ENCODE peak calls at places on chromosomes 4 and X, in nine cellular contexts. One of them, this sample, is unnamed.
A peak's percentile ranks its signal among the peaks of the same experiment; 100 is the strongest.

GRCh38 chr4:184142121-184143000 is 75.3 kb downstream of the ENPP6 start:
- DNase-seq in upper lobe of right lung: no peak
- DNase-seq in AG09309: no peak
- DNase-seq in MCF 10A: no peak
- DNase-seq in tibial nerve: no peak
- DNase-seq in endothelial cell: no peak
- DNase-seq in colonic mucosa: no peak
- DNase-seq in HCT116: no peak
- DNase-seq in adrenal gland: no peak
- DNase-seq in this sample: no peak

GRCh38 chr4:15659768-15660394 is 4.7 kb upstream of the FBXL5 start:
- DNase-seq in colonic mucosa: no peak
- DNase-seq in endothelial cell: no peak
- DNase-seq in MCF 10A: peak; percentile 86
- DNase-seq in adrenal gland: no peak
- DNase-seq in tibial nerve: no peak
- DNase-seq in upper lobe of right lung: no peak
- DNase-seq in HCT116: no peak
- DNase-seq in AG09309: peak; percentile 73
- DNase-seq in this sample: no peak

GRCh38 chr4:92198711-92199110 is 105.1 kb upstream of the GRID2 start:
- DNase-seq in upper lobe of right lung: no peak
- DNase-seq in colonic mucosa: no peak
- DNase-seq in AG09309: no peak
- DNase-seq in endothelial cell: no peak
- DNase-seq in adrenal gland: no peak
- DNase-seq in tibial nerve: no peak
- DNase-seq in MCF 10A: peak; percentile 3
- DNase-seq in HCT116: no peak
- DNase-seq in this sample: no peak

GRCh38 chr4:71411976-71412375 is 73.2 kb downstream of the SLC4A4 start:
- DNase-seq in colonic mucosa: no peak
- DNase-seq in HCT116: no peak
- DNase-seq in AG09309: peak; percentile 7
- DNase-seq in upper lobe of right lung: no peak
- DNase-seq in tibial nerve: no peak
- DNase-seq in adrenal gland: no peak
- DNase-seq in MCF 10A: no peak
- DNase-seq in endothelial cell: no peak
- DNase-seq in this sample: no peak

GRCh38 chr4:145351162-145351561 is 130.5 kb upstream of the SMAD1 start:
- DNase-seq in MCF 10A: no peak
- DNase-seq in HCT116: no peak
- DNase-seq in upper lobe of right lung: no peak
- DNase-seq in tibial nerve: no peak
- DNase-seq in adrenal gland: no peak
- DNase-seq in AG09309: no peak
- DNase-seq in endothelial cell: no peak
- DNase-seq in colonic mucosa: no peak
- DNase-seq in this sample: no peak

GRCh38 chr4:141099326-141099725 is 33.9 kb downstream of the RNF150 start:
- DNase-seq in HCT116: no peak
- DNase-seq in AG09309: no peak
- DNase-seq in upper lobe of right lung: no peak
- DNase-seq in adrenal gland: no peak
- DNase-seq in endothelial cell: no peak
- DNase-seq in MCF 10A: no peak
- DNase-seq in colonic mucosa: no peak
- DNase-seq in tibial nerve: no peak
- DNase-seq in this sample: no peak

GRCh38 chr4:147513051-147513450 is 32.2 kb downstream of the EDNRA start:
- DNase-seq in colonic mucosa: no peak
- DNase-seq in AG09309: no peak
- DNase-seq in endothelial cell: no peak
- DNase-seq in HCT116: no peak
- DNase-seq in MCF 10A: no peak
- DNase-seq in tibial nerve: no peak
- DNase-seq in adrenal gland: no peak
- DNase-seq in upper lobe of right lung: no peak
- DNase-seq in this sample: no peak

GRCh38 chr4:17939061-17939460 is 82.5 kb downstream of the LCORL start:
- DNase-seq in AG09309: no peak
- DNase-seq in endothelial cell: no peak
- DNase-seq in tibial nerve: no peak
- DNase-seq in MCF 10A: no peak
- DNase-seq in adrenal gland: no peak
- DNase-seq in upper lobe of right lung: no peak
- DNase-seq in colonic mucosa: no peak
- DNase-seq in HCT116: no peak
- DNase-seq in this sample: no peak

GRCh38 chrX:67523002-67523711 is 20.7 kb upstream of the AR start:
- DNase-seq in adrenal gland: no peak
- DNase-seq in endothelial cell: no peak
- DNase-seq in colonic mucosa: no peak
- DNase-seq in MCF 10A: no peak
- DNase-seq in AG09309: no peak
- DNase-seq in tibial nerve: no peak
- DNase-seq in upper lobe of right lung: no peak
- DNase-seq in HCT116: no peak
- DNase-seq in this sample: no peak

GRCh38 chr4:14915018-14915417 is 87.3 kb upstream of the CPEB2 start:
- DNase-seq in colonic mucosa: no peak
- DNase-seq in HCT116: no peak
- DNase-seq in adrenal gland: no peak
- DNase-seq in tibial nerve: no peak
- DNase-seq in AG09309: no peak
- DNase-seq in MCF 10A: no peak
- DNase-seq in upper lobe of right lung: no peak
- DNase-seq in endothelial cell: no peak
- DNase-seq in this sample: no peak

GRCh38 chr4:7759635-7760034 is 180.0 kb downstream of the AFAP1 start:
- DNase-seq in adrenal gland: no peak
- DNase-seq in MCF 10A: no peak
- DNase-seq in colonic mucosa: no peak
- DNase-seq in upper lobe of right lung: no peak
- DNase-seq in AG09309: no peak
- DNase-seq in tibial nerve: no peak
- DNase-seq in endothelial cell: no peak
- DNase-seq in HCT116: no peak
- DNase-seq in this sample: peak; percentile 84

GRCh38 chr4:156109943-156110925 is 156.6 kb upstream of the CTSO start:
- DNase-seq in endothelial cell: no peak
- DNase-seq in adrenal gland: no peak
- DNase-seq in HCT116: no peak
- DNase-seq in colonic mucosa: no peak
- DNase-seq in upper lobe of right lung: no peak
- DNase-seq in MCF 10A: peak; percentile 81
- DNase-seq in tibial nerve: no peak
- DNase-seq in AG09309: no peak
- DNase-seq in this sample: no peak
- TF ChIP-seq CTCF in endothelial cell: peak; percentile 42
- TF ChIP-seq CTCF in adrenal gland: no peak
- TF ChIP-seq CTCF in HCT116: no peak
- TF ChIP-seq CTCF in colonic mucosa: no peak
- TF ChIP-seq CTCF in upper lobe of right lung: no peak
- TF ChIP-seq CTCF in MCF 10A: peak; percentile 19
- TF ChIP-seq CTCF in tibial nerve: no peak
- TF ChIP-seq CTCF in AG09309: peak; percentile 22
- TF ChIP-seq CTCF in this sample: peak; percentile 20

GRCh38 chrX:87578978-87579377 is 61.4 kb downstream of the KLHL4 start:
- DNase-seq in HCT116: no peak
- DNase-seq in MCF 10A: no peak
- DNase-seq in AG09309: no peak
- DNase-seq in endothelial cell: no peak
- DNase-seq in upper lobe of right lung: no peak
- DNase-seq in adrenal gland: no peak
- DNase-seq in colonic mucosa: no peak
- DNase-seq in tibial nerve: no peak
- DNase-seq in this sample: no peak
- TF ChIP-seq CTCF in HCT116: no peak
- TF ChIP-seq CTCF in MCF 10A: no peak
- TF ChIP-seq CTCF in AG09309: no peak
- TF ChIP-seq CTCF in endothelial cell: no peak
- TF ChIP-seq CTCF in upper lobe of right lung: no peak
- TF ChIP-seq CTCF in adrenal gland: no peak
- TF ChIP-seq CTCF in colonic mucosa: no peak
- TF ChIP-seq CTCF in tibial nerve: no peak
- TF ChIP-seq CTCF in this sample: peak; percentile 34

GRCh38 chr4:32117696-32118095 is 1397.5 kb downstream of the PCDH7 start:
- DNase-seq in tibial nerve: no peak
- DNase-seq in adrenal gland: no peak
- DNase-seq in upper lobe of right lung: no peak
- DNase-seq in colonic mucosa: no peak
- DNase-seq in AG09309: no peak
- DNase-seq in MCF 10A: no peak
- DNase-seq in HCT116: no peak
- DNase-seq in endothelial cell: no peak
- DNase-seq in this sample: no peak
- TF ChIP-seq CTCF in tibial nerve: no peak
- TF ChIP-seq CTCF in adrenal gland: no peak
- TF ChIP-seq CTCF in upper lobe of right lung: no peak
- TF ChIP-seq CTCF in colonic mucosa: no peak
- TF ChIP-seq CTCF in AG09309: no peak
- TF ChIP-seq CTCF in MCF 10A: no peak
- TF ChIP-seq CTCF in HCT116: no peak
- TF ChIP-seq CTCF in endothelial cell: no peak
- TF ChIP-seq CTCF in this sample: peak; percentile 46

DNA sequence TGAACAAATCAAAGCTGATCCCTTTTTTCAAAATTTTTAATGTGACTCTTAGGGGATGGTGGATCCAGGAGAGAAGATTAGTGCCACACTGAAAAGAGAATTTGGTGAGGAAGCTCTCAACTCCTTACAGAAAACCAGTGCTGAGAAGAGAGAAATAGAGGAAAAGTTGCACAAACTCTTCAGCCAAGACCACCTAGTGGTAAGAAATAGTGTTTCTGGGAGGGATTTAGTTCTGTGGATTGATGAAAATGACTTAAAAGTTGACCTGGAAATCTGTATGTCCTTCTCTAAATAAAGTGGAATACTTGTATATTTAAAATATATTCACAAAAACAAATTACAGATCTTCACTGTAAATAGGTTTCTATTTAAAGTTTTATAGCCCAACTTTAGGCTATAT is 29.2 kb downstream of the NUDT9 start:
- DNase-seq in colonic mucosa: no peak
- DNase-seq in tibial nerve: no peak
- DNase-seq in HCT116: no peak
- DNase-seq in AG09309: no peak
- DNase-seq in endothelial cell: no peak
- DNase-seq in upper lobe of right lung: no peak
- DNase-seq in MCF 10A: no peak
- DNase-seq in adrenal gland: no peak
- DNase-seq in this sample: no peak
- TF ChIP-seq CTCF in colonic mucosa: no peak
- TF ChIP-seq CTCF in tibial nerve: no peak
- TF ChIP-seq CTCF in HCT116: no peak
- TF ChIP-seq CTCF in AG09309: no peak
- TF ChIP-seq CTCF in endothelial cell: no peak
- TF ChIP-seq CTCF in upper lobe of right lung: no peak
- TF ChIP-seq CTCF in MCF 10A: no peak
- TF ChIP-seq CTCF in adrenal gland: no peak
- TF ChIP-seq CTCF in this sample: peak; percentile 48

GRCh38 chr4:115119804-115120352 is 6.5 kb upstream of the NDST4 start:
- DNase-seq in tibial nerve: no peak
- DNase-seq in adrenal gland: no peak
- DNase-seq in colonic mucosa: no peak
- DNase-seq in MCF 10A: no peak
- DNase-seq in AG09309: no peak
- DNase-seq in endothelial cell: no peak
- DNase-seq in upper lobe of right lung: no peak
- DNase-seq in HCT116: no peak
- DNase-seq in this sample: no peak
- TF ChIP-seq CTCF in tibial nerve: peak; percentile 13
- TF ChIP-seq CTCF in adrenal gland: no peak
- TF ChIP-seq CTCF in colonic mucosa: no peak
- TF ChIP-seq CTCF in MCF 10A: peak; percentile 15
- TF ChIP-seq CTCF in AG09309: peak; percentile 10
- TF ChIP-seq CTCF in endothelial cell: no peak
- TF ChIP-seq CTCF in upper lobe of right lung: no peak
- TF ChIP-seq CTCF in HCT116: no peak
- TF ChIP-seq CTCF in this sample: peak; percentile 81

DNA sequence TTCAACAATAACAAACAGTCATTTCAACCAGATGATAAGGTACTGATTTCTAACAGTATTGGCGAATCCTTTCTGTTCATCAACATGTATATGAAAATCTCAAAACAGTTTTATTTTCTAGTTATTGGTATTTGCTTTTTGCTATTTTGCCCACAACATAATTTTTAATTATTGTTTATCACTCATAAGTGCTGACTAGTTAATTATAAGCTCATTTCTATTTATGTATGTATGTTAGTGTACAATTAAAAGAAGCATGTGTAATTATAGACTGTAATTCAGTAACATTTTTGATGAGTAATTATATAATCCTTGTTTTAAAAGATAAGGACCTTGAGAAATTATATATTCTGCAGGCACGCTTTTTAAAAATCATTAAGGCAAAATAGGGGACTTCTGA is 67.2 kb upstream of the NPNT start:
- DNase-seq in endothelial cell: no peak
- DNase-seq in MCF 10A: no peak
- DNase-seq in HCT116: no peak
- DNase-seq in upper lobe of right lung: no peak
- DNase-seq in tibial nerve: no peak
- DNase-seq in AG09309: no peak
- DNase-seq in colonic mucosa: no peak
- DNase-seq in adrenal gland: no peak
- DNase-seq in this sample: no peak
- TF ChIP-seq CTCF in endothelial cell: no peak
- TF ChIP-seq CTCF in MCF 10A: no peak
- TF ChIP-seq CTCF in HCT116: no peak
- TF ChIP-seq CTCF in upper lobe of right lung: no peak
- TF ChIP-seq CTCF in tibial nerve: no peak
- TF ChIP-seq CTCF in AG09309: no peak
- TF ChIP-seq CTCF in colonic mucosa: no peak
- TF ChIP-seq CTCF in adrenal gland: no peak
- TF ChIP-seq CTCF in this sample: no peak

GRCh38 chr4:77465271-77465670 is 140.3 kb upstream of the CXCL13 start:
- DNase-seq in HCT116: no peak
- DNase-seq in adrenal gland: no peak
- DNase-seq in tibial nerve: no peak
- DNase-seq in MCF 10A: peak; percentile 45
- DNase-seq in colonic mucosa: peak; percentile 24
- DNase-seq in upper lobe of right lung: no peak
- DNase-seq in endothelial cell: no peak
- DNase-seq in AG09309: no peak
- DNase-seq in this sample: no peak
- TF ChIP-seq CTCF in HCT116: peak; percentile 58
- TF ChIP-seq CTCF in adrenal gland: peak; percentile 29
- TF ChIP-seq CTCF in tibial nerve: peak; percentile 24
- TF ChIP-seq CTCF in MCF 10A: peak; percentile 61
- TF ChIP-seq CTCF in colonic mucosa: peak; percentile 33
- TF ChIP-seq CTCF in upper lobe of right lung: peak; percentile 39
- TF ChIP-seq CTCF in endothelial cell: no peak
- TF ChIP-seq CTCF in AG09309: peak; percentile 55
- TF ChIP-seq CTCF in this sample: peak; percentile 74